ENCODE peak calls at places on chromosomes 6 and 20, in ten cellular contexts. S is body of pancreas, N is spleen, J is breast epithelium, H is Peyer's patch, R is uterus, T is HCT116, V is lower leg skin, C is GM12892, Z is heart left ventricle. Y is an unnamed sample.

GRCh38 chr6:25342784-25343183 is 63.6 kb downstream of the CARMIL1 start:
- DNase-seq in J (no peak), T (no peak), C (no peak), R (no peak), S (no peak), H (no peak), Z (no peak), V (no peak), N (no peak), Y (no peak)

GRCh38 chr6:105324386-105325000 is 78.4 kb downstream of the PREP start:
- DNase-seq in T (no peak), Z (no peak), R (no peak), C (no peak), V (no peak), H (no peak), S (no peak), N (no peak), J (no peak), Y (no peak)

GRCh38 chr20:33861458-33861857 is 50.3 kb downstream of the CHMP4B start:
- DNase-seq in C (no peak), S (no peak), N (no peak), Z (no peak), J (no peak), T (no peak), R (no peak), V (no peak), H (no peak), Y (no peak)

GRCh38 chr6:18293192-18293904 is 29.0 kb upstream of the DEK start:
- DNase-seq in H (peak; percentile 69), R (no peak), N (no peak), T (no peak), V (no peak), Z (no peak), C (no peak), J (no peak), S (no peak), Y (peak; percentile 50)

GRCh38 chr6:30646450-30647038 is 389 bp upstream of the C6orf136 start:
- DNase-seq in J (peak; percentile 88), T (no peak), H (no peak), N (peak; percentile 80), C (no peak), Z (peak; percentile 95), V (peak; percentile 89), S (no peak), R (peak; percentile 92), Y (no peak)

GRCh38 chr20:48734104-48734749 is 93.6 kb downstream of the PREX1 start:
- DNase-seq in T (no peak), R (no peak), C (no peak), N (no peak), H (no peak), V (no peak), J (no peak), Z (no peak), S (no peak), Y (no peak)

GRCh38 chr6:94454231-94454630 is 1034.9 kb upstream of the EPHA7 start:
- DNase-seq in Z (no peak), N (no peak), H (no peak), R (no peak), J (no peak), S (no peak), T (no peak), C (no peak), V (no peak), Y (no peak)

GRCh38 chr6:90369024-90369519 is 72.4 kb upstream of the BACH2 start:
- DNase-seq in H (no peak), T (peak; percentile 99), S (peak; percentile 53), N (no peak), J (no peak), C (peak; percentile 15), V (peak; percentile 84), R (peak; percentile 81), Z (peak; percentile 54), Y (peak; percentile 35)

GRCh38 chr6:110039996-110040383 is 61.9 kb downstream of the GPR6 start:
- DNase-seq in T (peak; percentile 32), J (no peak), H (peak; percentile 59), Z (no peak), S (peak; percentile 18), N (peak; percentile 84), V (no peak), R (no peak), C (no peak), Y (no peak)

GRCh38 chr6:28225056-28225834 is at the start of gene ZSCAN9:
- DNase-seq in Z (peak; percentile 89), R (peak; percentile 87), N (peak; percentile 93), C (peak; percentile 52), J (peak; percentile 80), S (peak; percentile 87), V (peak; percentile 79), H (peak; percentile 85), T (peak; percentile 87), Y (peak; percentile 67)
- TF ChIP-seq POLR2A in Z (no peak), R (no peak), N (no peak), C (peak; percentile 89), J (no peak), S (peak; percentile 58), V (no peak), H (peak; percentile 13), T (no peak), Y (peak; percentile 67)

DNA sequence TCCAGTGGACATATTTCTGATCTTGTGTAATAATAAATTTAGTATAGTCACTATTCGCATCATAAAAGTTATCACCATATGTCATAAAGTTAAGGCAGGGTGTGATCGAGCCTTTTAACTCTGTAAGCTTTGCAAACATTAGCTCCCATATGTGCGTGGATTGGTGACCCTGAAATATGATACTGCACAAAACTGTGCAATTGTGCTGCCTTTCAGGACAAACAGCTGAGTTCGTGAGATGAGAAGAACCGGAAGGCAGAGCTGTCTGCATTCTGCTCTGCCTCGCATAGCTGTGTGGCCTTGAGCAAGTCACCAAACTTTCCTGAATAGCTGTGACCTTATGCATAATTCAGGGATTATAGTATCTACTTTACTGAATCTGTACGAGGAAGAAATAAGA is 3.2 kb upstream of the PLEKHG1 start:
- DNase-seq in V (no peak), N (no peak), H (no peak), Z (no peak), C (no peak), R (no peak), T (no peak), J (no peak), S (no peak), Y (no peak)
- TF ChIP-seq POLR2A in V (no peak), N (no peak), H (no peak), Z (no peak), C (no peak), R (no peak), T (no peak), J (no peak), S (no peak), Y (no peak)

DNA sequence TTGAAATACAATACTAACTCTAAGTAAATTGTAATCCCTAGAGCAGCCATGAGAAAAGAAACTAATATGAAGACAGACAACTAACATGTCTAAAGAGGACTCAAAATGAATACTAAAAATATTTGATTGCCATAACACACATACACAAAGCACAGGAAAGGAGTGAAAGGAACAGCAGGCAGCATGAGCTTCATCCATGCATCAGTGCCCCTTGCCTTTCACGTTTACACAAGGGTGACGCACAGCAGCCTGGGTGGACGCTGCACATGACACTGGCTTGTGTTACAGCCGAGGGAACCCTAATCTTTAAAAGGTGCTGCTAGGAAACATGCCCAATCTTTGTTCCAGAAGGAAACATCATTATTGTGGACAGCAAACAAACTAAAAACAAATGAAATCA is 123.5 kb downstream of the MAN1A1 start:
- DNase-seq in H (no peak), N (no peak), C (no peak), J (no peak), R (no peak), T (no peak), V (no peak), Z (no peak), S (peak; percentile 26), Y (no peak)
- TF ChIP-seq POLR2A in H (no peak), N (no peak), C (no peak), J (no peak), R (no peak), T (no peak), V (no peak), Z (no peak), S (no peak), Y (no peak)

GRCh38 chr20:32655903-32656500 is 17.7 kb downstream of the C20orf203 start:
- DNase-seq in N (no peak), R (no peak), H (no peak), J (no peak), Z (no peak), V (no peak), S (no peak), T (no peak), C (no peak), Y (no peak)
- TF ChIP-seq POLR2A in N (no peak), R (no peak), H (no peak), J (no peak), Z (no peak), V (no peak), S (no peak), T (no peak), C (no peak), Y (no peak)

GRCh38 chr20:25196701-25197120 is 1.2 kb downstream of the ENTPD6 start:
- DNase-seq in V (no peak), H (no peak), N (peak; percentile 82), S (peak; percentile 40), Z (no peak), J (no peak), C (no peak), R (no peak), T (no peak), Y (peak; percentile 19)
- TF ChIP-seq POLR2A in V (no peak), H (no peak), N (no peak), S (peak; percentile 11), Z (no peak), J (no peak), C (no peak), R (no peak), T (no peak), Y (no peak)

Y was measured in H54.